ENCODE peak calls at places on chromosomes 13 and 19, in eight cellular contexts. N is Daoy; V is putamen; Q is ureter; L is cardiac muscle cell; W is activated CD4-positive, CD25-positive, alpha-beta regulatory T cell; I is psoas muscle; G is left ventricle myocardium superior. A is an unnamed sample.

GRCh38 chr13:40666058-40666904 is at the start of gene FOXO1:
- DNase-seq in N (peak; percentile 90), V (peak; percentile 91), Q (peak; percentile 91), L (peak; percentile 94), W (peak; percentile 76), I (peak; percentile 95), G (peak; percentile 96), A (peak; percentile 92)

GRCh38 chr19:15587663-15588062 is 27.4 kb upstream of the CYP4F8 start:
- DNase-seq in N (no peak), V (no peak), Q (no peak), L (no peak), W (no peak), I (no peak), G (peak; percentile 55), A (no peak)

GRCh38 chr13:101945435-101945834 is 456.4 kb downstream of the FGF14 start:
- DNase-seq in N (peak; percentile 3), V (no peak), Q (no peak), L (no peak), W (no peak), I (no peak), G (no peak), A (no peak)

GRCh38 chr13:40342901-40343300 is 323.5 kb downstream of the FOXO1 start:
- DNase-seq in N (no peak), V (no peak), Q (no peak), L (no peak), W (no peak), I (no peak), G (no peak), A (no peak)

GRCh38 chr19:11964496-11964857 is 363 bp upstream of the ZNF763 start:
- DNase-seq in N (no peak), V (no peak), Q (no peak), L (no peak), W (no peak), I (no peak), G (no peak), A (no peak)

GRCh38 chr19:29620931-29621351 is 14.9 kb downstream of the POP4 start:
- DNase-seq in N (no peak), V (no peak), Q (no peak), L (no peak), W (no peak), I (peak; percentile 30), G (no peak), A (no peak)

GRCh38 chr19:13644648-13645047 is 119.7 kb upstream of the MRI1 start:
- DNase-seq in N (no peak), V (no peak), Q (no peak), L (no peak), W (no peak), I (no peak), G (no peak), A (no peak)

GRCh38 chr19:55418185-55418584 is 10.6 kb upstream of the UBE2S start:
- DNase-seq in N (peak; percentile 78), V (peak; percentile 80), Q (peak; percentile 62), L (peak; percentile 88), W (peak; percentile 14), I (no peak), G (no peak), A (peak; percentile 92)

GRCh38 chr13:110323172-110323851 is 16.2 kb downstream of the COL4A2 start:
- DNase-seq in N (peak; percentile 76), V (no peak), Q (no peak), L (no peak), W (no peak), I (no peak), G (no peak), A (peak; percentile 58)

GRCh38 chr19:48524221-48524620 is 12.6 kb upstream of the LMTK3 start:
- DNase-seq in N (no peak), V (no peak), Q (no peak), L (no peak), W (no peak), I (no peak), G (no peak), A (no peak)

GRCh38 chr19:29492761-29493160 is 33.0 kb upstream of the VSTM2B start:
- DNase-seq in N (peak; percentile 30), V (peak; percentile 79), Q (no peak), L (no peak), W (no peak), I (no peak), G (no peak), A (no peak)

GRCh38 chr13:52695856-52696255 is 43.2 kb downstream of the SUGT1 start:
- DNase-seq in N (no peak), V (no peak), Q (no peak), L (peak; percentile 65), W (no peak), I (no peak), G (no peak), A (peak; percentile 31)

GRCh38 chr13:112729408-112729807 is 39.6 kb downstream of the ATP11A start:
- DNase-seq in N (no peak), V (no peak), Q (no peak), L (peak; percentile 56), W (no peak), I (peak; percentile 85), G (peak; percentile 86), A (no peak)

GRCh38 chr13:51590966-51591627 is 6.8 kb downstream of the WDFY2 start:
- DNase-seq in N (peak; percentile 57), V (no peak), Q (no peak), L (peak; percentile 96), W (no peak), I (no peak), G (no peak), A (peak; percentile 84)

GRCh38 chr19:51107406-51108065 is 673 bp downstream of the CTU1 start:
- DNase-seq in N (peak; percentile 68), V (no peak), Q (peak; percentile 61), L (no peak), W (no peak), I (no peak), G (no peak), A (no peak)

GRCh38 chr19:52048604-52049493 is at the start of gene ZNF432:
- DNase-seq in N (peak; percentile 95), V (peak; percentile 94), Q (peak; percentile 95), L (peak; percentile 98), W (peak; percentile 61), I (peak; percentile 97), G (peak; percentile 97), A (peak; percentile 95)

GRCh38 chr13:25292301-25292700 is 5.0 kb upstream of the MTMR6 start:
- DNase-seq in N (no peak), V (no peak), Q (no peak), L (peak; percentile 21), W (no peak), I (no peak), G (no peak), A (no peak)

GRCh38 chr13:77506874-77507273 is 28.6 kb upstream of the SCEL start:
- DNase-seq in N (no peak), V (no peak), Q (no peak), L (no peak), W (no peak), I (no peak), G (no peak), A (peak; percentile 51)

GRCh38 chr19:39261704-39262103 is 6.5 kb upstream of the IFNL2 start:
- DNase-seq in N (no peak), V (no peak), Q (no peak), L (no peak), W (no peak), I (no peak), G (no peak), A (no peak)

GRCh38 chr19:412356-413355 is 3.7 kb upstream of the C2CD4C start:
- DNase-seq in N (no peak), V (no peak), Q (no peak), L (no peak), W (no peak), I (peak; percentile 32), G (peak; percentile 17), A (no peak)